ENCODE peak calls at places on chromosomes 6 and 20, in eight cellular contexts. One of them, this sample, is unnamed.

GRCh38 chr6:89566930-89567634 is 71.5 kb downstream of the LYRM2 start:
- DNase-seq in Caco-2: no peak
- DNase-seq in breast epithelium: no peak
- DNase-seq in SK-N-SH: no peak
- DNase-seq in BJ: no peak
- DNase-seq in tibial artery: no peak
- DNase-seq in neuronal stem cell: peak; percentile 91
- DNase-seq in NT2/D1: no peak
- DNase-seq in this sample: no peak

GRCh38 chr6:34301408-34301807 is 52.6 kb upstream of the SMIM29 start:
- DNase-seq in Caco-2: no peak
- DNase-seq in breast epithelium: no peak
- DNase-seq in SK-N-SH: no peak
- DNase-seq in BJ: no peak
- DNase-seq in tibial artery: peak; percentile 86
- DNase-seq in neuronal stem cell: no peak
- DNase-seq in NT2/D1: no peak
- DNase-seq in this sample: no peak

GRCh38 chr6:41548841-41549642 is 2.9 kb downstream of the FOXP4 start:
- DNase-seq in Caco-2: no peak
- DNase-seq in breast epithelium: no peak
- DNase-seq in SK-N-SH: no peak
- DNase-seq in BJ: no peak
- DNase-seq in tibial artery: no peak
- DNase-seq in neuronal stem cell: no peak
- DNase-seq in NT2/D1: no peak
- DNase-seq in this sample: peak; percentile 62

GRCh38 chr20:12847862-12848261 is 160.9 kb upstream of the SPTLC3 start:
- DNase-seq in Caco-2: no peak
- DNase-seq in breast epithelium: no peak
- DNase-seq in SK-N-SH: no peak
- DNase-seq in BJ: no peak
- DNase-seq in tibial artery: no peak
- DNase-seq in neuronal stem cell: no peak
- DNase-seq in NT2/D1: no peak
- DNase-seq in this sample: no peak

GRCh38 chr6:168035661-168036616 is 38.5 kb downstream of the KIF25 start:
- DNase-seq in Caco-2: no peak
- DNase-seq in breast epithelium: no peak
- DNase-seq in SK-N-SH: peak; percentile 59
- DNase-seq in BJ: no peak
- DNase-seq in tibial artery: no peak
- DNase-seq in neuronal stem cell: no peak
- DNase-seq in NT2/D1: no peak
- DNase-seq in this sample: peak; percentile 51

GRCh38 chr6:85828973-85829372 is 186.3 kb upstream of the SYNCRIP start:
- DNase-seq in Caco-2: no peak
- DNase-seq in breast epithelium: no peak
- DNase-seq in SK-N-SH: no peak
- DNase-seq in BJ: no peak
- DNase-seq in tibial artery: no peak
- DNase-seq in neuronal stem cell: no peak
- DNase-seq in NT2/D1: no peak
- DNase-seq in this sample: no peak

GRCh38 chr6:60867548-60867947 is 1418.5 kb downstream of the KHDRBS2 start:
- DNase-seq in Caco-2: no peak
- DNase-seq in breast epithelium: no peak
- DNase-seq in SK-N-SH: no peak
- DNase-seq in BJ: no peak
- DNase-seq in tibial artery: no peak
- DNase-seq in neuronal stem cell: no peak
- DNase-seq in NT2/D1: no peak
- DNase-seq in this sample: peak; percentile 2

GRCh38 chr20:25249198-25249931 is 1.5 kb downstream of the PYGB start:
- DNase-seq in Caco-2: no peak
- DNase-seq in breast epithelium: peak; percentile 58
- DNase-seq in SK-N-SH: peak; percentile 28
- DNase-seq in BJ: no peak
- DNase-seq in tibial artery: peak; percentile 78
- DNase-seq in neuronal stem cell: no peak
- DNase-seq in NT2/D1: no peak
- DNase-seq in this sample: no peak

GRCh38 chr6:7145269-7146078 is 37.7 kb downstream of the RREB1 start:
- DNase-seq in Caco-2: peak; percentile 59
- DNase-seq in breast epithelium: peak; percentile 56
- DNase-seq in SK-N-SH: no peak
- DNase-seq in BJ: no peak
- DNase-seq in tibial artery: no peak
- DNase-seq in neuronal stem cell: no peak
- DNase-seq in NT2/D1: no peak
- DNase-seq in this sample: no peak

GRCh38 chr6:113556775-113557174 is 300.4 kb upstream of the MARCKS start:
- DNase-seq in Caco-2: no peak
- DNase-seq in breast epithelium: no peak
- DNase-seq in SK-N-SH: no peak
- DNase-seq in BJ: no peak
- DNase-seq in tibial artery: no peak
- DNase-seq in neuronal stem cell: no peak
- DNase-seq in NT2/D1: no peak
- DNase-seq in this sample: no peak

GRCh38 chr6:163589401-163589800 is 174.9 kb downstream of the QKI start:
- DNase-seq in Caco-2: no peak
- DNase-seq in breast epithelium: no peak
- DNase-seq in SK-N-SH: no peak
- DNase-seq in BJ: no peak
- DNase-seq in tibial artery: no peak
- DNase-seq in neuronal stem cell: no peak
- DNase-seq in NT2/D1: no peak
- DNase-seq in this sample: no peak

GRCh38 chr6:106674541-106675229 is 45.3 kb downstream of the QRSL1 start:
- DNase-seq in Caco-2: no peak
- DNase-seq in breast epithelium: no peak
- DNase-seq in SK-N-SH: no peak
- DNase-seq in BJ: no peak
- DNase-seq in tibial artery: no peak
- DNase-seq in neuronal stem cell: no peak
- DNase-seq in NT2/D1: no peak
- DNase-seq in this sample: no peak

GRCh38 chr6:42821341-42821668 is 39.5 kb downstream of the BICRAL start:
- DNase-seq in Caco-2: no peak
- DNase-seq in breast epithelium: no peak
- DNase-seq in SK-N-SH: no peak
- DNase-seq in BJ: no peak
- DNase-seq in tibial artery: no peak
- DNase-seq in neuronal stem cell: no peak
- DNase-seq in NT2/D1: no peak
- DNase-seq in this sample: no peak

GRCh38 chr20:31485450-31486339 is 10.6 kb downstream of the REM1 start:
- DNase-seq in Caco-2: no peak
- DNase-seq in breast epithelium: peak; percentile 20
- DNase-seq in SK-N-SH: peak; percentile 61
- DNase-seq in BJ: no peak
- DNase-seq in tibial artery: peak; percentile 82
- DNase-seq in neuronal stem cell: no peak
- DNase-seq in NT2/D1: no peak
- DNase-seq in this sample: peak; percentile 84

GRCh38 chr6:148199584-148199983 is 143.1 kb upstream of the SASH1 start:
- DNase-seq in Caco-2: no peak
- DNase-seq in breast epithelium: no peak
- DNase-seq in SK-N-SH: no peak
- DNase-seq in BJ: no peak
- DNase-seq in tibial artery: no peak
- DNase-seq in neuronal stem cell: no peak
- DNase-seq in NT2/D1: no peak
- DNase-seq in this sample: no peak

GRCh38 chr20:34705008-34705382 is 851 bp downstream of the TP53INP2 start:
- DNase-seq in Caco-2: no peak
- DNase-seq in breast epithelium: no peak
- DNase-seq in SK-N-SH: no peak
- DNase-seq in BJ: no peak
- DNase-seq in tibial artery: no peak
- DNase-seq in neuronal stem cell: no peak
- DNase-seq in NT2/D1: no peak
- DNase-seq in this sample: no peak

GRCh38 chr6:52759085-52759484 is 4.2 kb downstream of the GSTA2 start:
- DNase-seq in Caco-2: no peak
- DNase-seq in breast epithelium: no peak
- DNase-seq in SK-N-SH: no peak
- DNase-seq in BJ: no peak
- DNase-seq in tibial artery: no peak
- DNase-seq in neuronal stem cell: no peak
- DNase-seq in NT2/D1: no peak
- DNase-seq in this sample: no peak

GRCh38 chr6:39952170-39952569 is 17.9 kb upstream of the MOCS1 start:
- DNase-seq in Caco-2: no peak
- DNase-seq in breast epithelium: no peak
- DNase-seq in SK-N-SH: no peak
- DNase-seq in BJ: peak; percentile 33
- DNase-seq in tibial artery: no peak
- DNase-seq in neuronal stem cell: no peak
- DNase-seq in NT2/D1: no peak
- DNase-seq in this sample: no peak

GRCh38 chr20:11553603-11554002 is 364.1 kb upstream of the BTBD3 start:
- DNase-seq in Caco-2: no peak
- DNase-seq in breast epithelium: no peak
- DNase-seq in SK-N-SH: no peak
- DNase-seq in BJ: no peak
- DNase-seq in tibial artery: no peak
- DNase-seq in neuronal stem cell: no peak
- DNase-seq in NT2/D1: no peak
- DNase-seq in this sample: no peak

GRCh38 chr20:44738779-44739477 is 6.7 kb upstream of the KCNK15 start:
- DNase-seq in Caco-2: peak; percentile 98
- DNase-seq in breast epithelium: peak; percentile 81
- DNase-seq in SK-N-SH: peak; percentile 88
- DNase-seq in BJ: no peak
- DNase-seq in tibial artery: peak; percentile 83
- DNase-seq in neuronal stem cell: peak; percentile 55
- DNase-seq in NT2/D1: peak; percentile 64
- DNase-seq in this sample: peak; percentile 89

GRCh38 chr6:82072113-82072512 is 175.4 kb downstream of the IBTK start:
- DNase-seq in Caco-2: no peak
- DNase-seq in breast epithelium: no peak
- DNase-seq in SK-N-SH: no peak
- DNase-seq in BJ: no peak
- DNase-seq in tibial artery: no peak
- DNase-seq in neuronal stem cell: no peak
- DNase-seq in NT2/D1: no peak
- DNase-seq in this sample: no peak

GRCh38 chr6:157253017-157253416 is 70.3 kb downstream of the TMEM242 start:
- DNase-seq in Caco-2: no peak
- DNase-seq in breast epithelium: peak; percentile 78
- DNase-seq in SK-N-SH: no peak
- DNase-seq in BJ: no peak
- DNase-seq in tibial artery: no peak
- DNase-seq in neuronal stem cell: no peak
- DNase-seq in NT2/D1: no peak
- DNase-seq in this sample: no peak

DNA sequence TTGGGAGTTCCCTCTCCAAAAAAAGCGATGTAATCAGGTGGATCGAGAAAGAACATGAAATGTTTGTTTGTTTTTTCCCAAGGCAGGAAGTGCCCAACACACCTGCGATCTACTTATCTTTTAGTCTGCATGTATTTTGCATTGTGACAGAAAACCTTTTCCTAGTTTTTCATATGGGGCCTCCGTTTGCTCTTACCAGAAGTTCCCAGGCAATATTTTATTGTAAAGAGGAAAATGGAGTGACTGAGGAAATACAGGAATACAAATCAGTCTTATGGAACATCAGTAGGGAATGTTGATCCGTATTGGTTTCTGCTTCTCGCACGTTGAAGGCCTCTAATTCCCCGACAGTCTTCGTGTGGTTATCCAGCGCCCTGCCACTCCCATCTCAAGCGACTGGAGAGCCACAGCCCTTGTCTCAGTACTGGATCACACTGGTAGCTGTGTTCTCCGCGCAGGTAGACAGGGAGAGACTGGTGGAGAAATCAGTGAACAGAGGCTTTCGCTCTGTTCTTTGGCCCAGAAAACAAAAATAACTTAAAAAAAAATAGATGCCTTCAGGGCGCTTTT is 107.4 kb downstream of the TRIM27 start:
- DNase-seq in Caco-2: no peak
- DNase-seq in breast epithelium: no peak
- DNase-seq in SK-N-SH: no peak
- DNase-seq in BJ: no peak
- DNase-seq in tibial artery: no peak
- DNase-seq in neuronal stem cell: no peak
- DNase-seq in NT2/D1: no peak
- DNase-seq in this sample: no peak
- H3K4me3 ChIP-seq in Caco-2: no peak overlapping the region
- H3K4me3 ChIP-seq in breast epithelium: no peak overlapping the region
- H3K4me3 ChIP-seq in SK-N-SH: no peak overlapping the region
- H3K4me3 ChIP-seq in BJ: no peak overlapping the region
- H3K4me3 ChIP-seq in tibial artery: no peak overlapping the region
- H3K4me3 ChIP-seq in neuronal stem cell: no peak overlapping the region
- H3K4me3 ChIP-seq in NT2/D1: peak overlapping the region; percentile 24
- H3K4me3 ChIP-seq in this sample: peak overlapping the region; percentile 27

DNA sequence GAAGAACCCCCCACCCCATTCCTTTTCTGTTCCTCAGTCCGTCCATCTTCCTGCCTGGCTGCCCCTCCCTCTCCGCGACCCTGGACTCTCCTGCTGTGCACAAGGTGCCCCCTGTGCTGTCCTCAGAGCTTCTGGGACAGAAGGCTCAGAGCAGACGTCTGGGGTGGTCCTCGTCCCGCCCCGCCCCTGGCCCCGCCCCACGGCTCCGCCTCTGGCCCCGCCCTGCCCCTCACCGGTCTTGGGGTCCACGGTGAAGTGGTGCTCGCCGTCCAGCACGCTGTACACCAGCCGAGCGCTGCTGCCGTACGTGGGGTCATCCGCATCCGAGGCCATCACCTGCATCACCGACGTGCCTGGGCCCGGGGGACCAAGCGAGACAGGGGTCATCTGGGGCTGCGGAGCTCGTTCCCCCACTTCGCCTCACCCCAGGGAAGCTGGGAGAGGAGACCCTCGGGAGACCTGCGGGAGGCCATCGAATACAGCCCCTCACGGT is 81.0 kb downstream of the CDH22 start:
- DNase-seq in Caco-2: no peak
- DNase-seq in breast epithelium: no peak
- DNase-seq in SK-N-SH: no peak
- DNase-seq in BJ: no peak
- DNase-seq in tibial artery: no peak
- DNase-seq in neuronal stem cell: no peak
- DNase-seq in NT2/D1: no peak
- DNase-seq in this sample: peak; percentile 70
- H3K27me3 ChIP-seq in Caco-2: no peaks in the 10 kb centered on the region
- H3K27me3 ChIP-seq in breast epithelium: peaks cover 28% of the 10 kb centered on the region
- H3K27me3 ChIP-seq in SK-N-SH: peaks cover 8% of the 10 kb centered on the region
- H3K27me3 ChIP-seq in BJ: peaks cover 1% of the 10 kb centered on the region
- H3K27me3 ChIP-seq in tibial artery: no peaks in the 10 kb centered on the region
- H3K27me3 ChIP-seq in neuronal stem cell: no peaks in the 10 kb centered on the region
- H3K27me3 ChIP-seq in NT2/D1: no peaks in the 10 kb centered on the region
- H3K27me3 ChIP-seq in this sample: no peaks in the 10 kb centered on the region

GRCh38 chr6:161949531-161949930 is 675.7 kb upstream of the AGPAT4 start:
- DNase-seq in Caco-2: no peak
- DNase-seq in breast epithelium: no peak
- DNase-seq in SK-N-SH: no peak
- DNase-seq in BJ: no peak
- DNase-seq in tibial artery: no peak
- DNase-seq in neuronal stem cell: no peak
- DNase-seq in NT2/D1: no peak
- DNase-seq in this sample: no peak
- H3K4me3 ChIP-seq in Caco-2: no peak overlapping the region
- H3K4me3 ChIP-seq in breast epithelium: no peak overlapping the region
- H3K4me3 ChIP-seq in SK-N-SH: no peak overlapping the region
- H3K4me3 ChIP-seq in BJ: no peak overlapping the region
- H3K4me3 ChIP-seq in tibial artery: no peak overlapping the region
- H3K4me3 ChIP-seq in neuronal stem cell: no peak overlapping the region
- H3K4me3 ChIP-seq in NT2/D1: no peak overlapping the region
- H3K4me3 ChIP-seq in this sample: no peak overlapping the region

GRCh38 chr6:44655368-44656342 is 268.1 kb downstream of the CDC5L start:
- DNase-seq in Caco-2: peak; percentile 70
- DNase-seq in breast epithelium: peak; percentile 86
- DNase-seq in SK-N-SH: peak; percentile 79
- DNase-seq in BJ: no peak
- DNase-seq in tibial artery: peak; percentile 89
- DNase-seq in neuronal stem cell: peak; percentile 79
- DNase-seq in NT2/D1: peak; percentile 63
- DNase-seq in this sample: peak; percentile 89
- H3K27me3 ChIP-seq in Caco-2: no peaks in the 10 kb centered on the region
- H3K27me3 ChIP-seq in breast epithelium: no peaks in the 10 kb centered on the region
- H3K27me3 ChIP-seq in SK-N-SH: no peaks in the 10 kb centered on the region
- H3K27me3 ChIP-seq in BJ: no peaks in the 10 kb centered on the region
- H3K27me3 ChIP-seq in tibial artery: no peaks in the 10 kb centered on the region
- H3K27me3 ChIP-seq in neuronal stem cell: no peaks in the 10 kb centered on the region
- H3K27me3 ChIP-seq in NT2/D1: no peaks in the 10 kb centered on the region
- H3K27me3 ChIP-seq in this sample: no peaks in the 10 kb centered on the region